ENCODE peak calls at places on chromosomes 16 and 17, in four cellular contexts. X, Z, J and V are unnamed samples.
A peak's percentile ranks its signal among the peaks of the same experiment; 100 is the strongest.

GRCh38 chr17:57366558-57367351 is 110.4 kb downstream of the MSI2 start:
- DNase-seq in X (no peak), Z (no peak), J (no peak), V (peak; percentile 58)

GRCh38 chr17:71633391-71633849 is 487.4 kb upstream of the SOX9 start:
- DNase-seq in X (peak; percentile 98), Z (no peak), J (no peak), V (no peak)

GRCh38 chr17:59335685-59336084 is 4.2 kb downstream of the YPEL2 start:
- DNase-seq in X (no peak), Z (no peak), J (no peak), V (no peak)

GRCh38 chr17:41959336-41960095 is 7.1 kb upstream of the CNP start:
- DNase-seq in X (peak; percentile 59), Z (no peak), J (no peak), V (no peak)

GRCh38 chr17:53032861-53033271 is 789.9 kb upstream of the KIF2B start:
- DNase-seq in X (peak; percentile 64), Z (no peak), J (no peak), V (peak; percentile 32)

GRCh38 chr16:6018848-6019489 is 921.4 kb upstream of the EEF2KMT start:
- DNase-seq in X (no peak), Z (no peak), J (no peak), V (no peak)

GRCh38 chr16:67444259-67445125 is 13.6 kb downstream of the HSD11B2 start:
- DNase-seq in X (no peak), Z (no peak), J (no peak), V (no peak)

GRCh38 chr16:12419987-12420386 is 383.7 kb downstream of the CPPED1 start:
- DNase-seq in X (no peak), Z (no peak), J (no peak), V (no peak)

GRCh38 chr17:1641065-1641403 is 4.5 kb downstream of the SCARF1 start:
- DNase-seq in X (no peak), Z (no peak), J (no peak), V (no peak)

GRCh38 chr16:17666293-17666692 is 195.5 kb upstream of the XYLT1 start:
- DNase-seq in X (no peak), Z (no peak), J (no peak), V (no peak)

GRCh38 chr16:60110531-60110930 is 1376.4 kb upstream of the GOT2 start:
- DNase-seq in X (peak; percentile 54), Z (no peak), J (no peak), V (no peak)

GRCh38 chr17:82193520-82194236 is 19.0 kb downstream of the CCDC57 start:
- DNase-seq in X (no peak), Z (no peak), J (no peak), V (no peak)

GRCh38 chr16:50270510-50271147 is 4.3 kb downstream of the ADCY7 start:
- DNase-seq in X (no peak), Z (no peak), J (no peak), V (no peak)

GRCh38 chr16:65793781-65794180 is 572.7 kb upstream of the CDH5 start:
- DNase-seq in X (no peak), Z (no peak), J (no peak), V (no peak)

GRCh38 chr16:4915226-4915761 is 21.7 kb downstream of the PPL start:
- DNase-seq in X (peak; percentile 51), Z (no peak), J (no peak), V (no peak)

GRCh38 chr17:61476476-61477203 is 24.4 kb downstream of the TBX4 start:
- DNase-seq in X (no peak), Z (no peak), J (no peak), V (no peak)

GRCh38 chr16:12837344-12837743 is 33.7 kb upstream of the CPPED1 start:
- DNase-seq in X (no peak), Z (no peak), J (no peak), V (no peak)

GRCh38 chr16:85396879-85397871 is 215.9 kb upstream of the GSE1 start:
- DNase-seq in X (peak; percentile 61), Z (no peak), J (no peak), V (no peak)

GRCh38 chr16:67547423-67548264 is 14.7 kb upstream of the CTCF start:
- DNase-seq in X (no peak), Z (no peak), J (no peak), V (no peak)

GRCh38 chr17:78671607-78672404 is 94.6 kb upstream of the DNAH17 start:
- DNase-seq in X (peak; percentile 58), Z (no peak), J (no peak), V (no peak)

GRCh38 chr17:43465049-43465448 is 18.7 kb upstream of the DHX8 start:
- DNase-seq in X (no peak), Z (no peak), J (no peak), V (no peak)

GRCh38 chr17:81902653-81903414 is 796 bp downstream of the NPB start:
- DNase-seq in X (no peak), Z (no peak), J (no peak), V (no peak)

GRCh38 chr17:78737332-78737731 is 44.7 kb downstream of the CYTH1 start:
- DNase-seq in X (peak; percentile 80), Z (no peak), J (no peak), V (no peak)

GRCh38 chr17:58365980-58366595 is 14.1 kb upstream of the SUPT4H1 start:
- DNase-seq in X (no peak), Z (no peak), J (no peak), V (no peak)

GRCh38 chr16:2236362-2237075 is at the start of gene DNASE1L2:
- DNase-seq in X (no peak), Z (no peak), J (no peak), V (no peak)

GRCh38 chr17:32915108-32915700 is 12.7 kb upstream of the TMEM98 start:
- DNase-seq in X (no peak), Z (peak; percentile 28), J (no peak), V (no peak)

GRCh38 chr16:52212841-52213240 is 334.1 kb downstream of the TOX3 start:
- DNase-seq in X (no peak), Z (no peak), J (no peak), V (no peak)

GRCh38 chr16:27690604-27691003 is 140.7 kb downstream of the KATNIP start:
- DNase-seq in X (peak; percentile 46), Z (no peak), J (peak; percentile 45), V (peak; percentile 14)

GRCh38 chr16:11857161-11857560 is 5.8 kb upstream of the RSL1D1 start:
- DNase-seq in X (no peak), Z (no peak), J (no peak), V (no peak)

GRCh38 chr16:77584205-77584859 is 138.0 kb upstream of the NUDT7 start:
- DNase-seq in X (peak; percentile 67), Z (peak; percentile 49), J (peak; percentile 45), V (peak; percentile 31)

GRCh38 chr16:58503863-58504688 is 4.1 kb downstream of the NDRG4 start:
- DNase-seq in X (no peak), Z (no peak), J (no peak), V (no peak)